ENCODE peak calls at places on chromosomes 11 and 22, in nine cellular contexts. S is prostate gland, W is HL-60, A is Panc1, O is upper lobe of left lung, X is breast epithelium, Q is HCT116, E is stomach, U is spleen. G is an unnamed sample.

GRCh38 chr11:77198440-77198849 is 70.4 kb downstream of the MYO7A start:
- DNase-seq in W (peak), E (no peak), X (no peak), Q (peak), S (no peak), O (no peak), A (no peak), U (peak), G (no peak)

GRCh38 chr22:49046546-49047305 is 780.9 kb downstream of the BRD1 start:
- DNase-seq in X (no peak), Q (peak), S (no peak), E (no peak), U (no peak), O (peak), A (no peak), W (peak), G (no peak)

GRCh38 chr11:57458060-57458409 is 2.3 kb upstream of the RTN4RL2 start:
- DNase-seq in E (no peak), Q (no peak), W (no peak), A (no peak), X (no peak), S (no peak), O (no peak), U (no peak), G (no peak)

GRCh38 chr22:47107431-47107830 is 345.0 kb downstream of the TBC1D22A start:
- DNase-seq in A (no peak), Q (peak), O (no peak), W (no peak), X (no peak), E (no peak), S (no peak), U (no peak), G (no peak)

GRCh38 chr11:72681226-72682153 is 7.3 kb upstream of the PDE2A start:
- DNase-seq in E (no peak), U (no peak), O (no peak), Q (no peak), S (no peak), W (no peak), X (no peak), A (no peak), G (no peak)

GRCh38 chr11:126834149-126834548 is 166.4 kb downstream of the KIRREL3 start:
- DNase-seq in E (no peak), Q (no peak), A (no peak), U (no peak), W (no peak), X (no peak), S (no peak), O (no peak), G (no peak)

GRCh38 chr11:126339866-126340434 is 15.5 kb upstream of the ST3GAL4 start:
- DNase-seq in Q (no peak), O (no peak), X (peak), S (no peak), W (no peak), E (peak), U (peak), A (no peak), G (no peak)

GRCh38 chr11:10605941-10606381 is 37.5 kb upstream of the LYVE1 start:
- DNase-seq in U (peak), Q (no peak), X (no peak), S (no peak), W (peak), O (no peak), A (no peak), E (peak), G (peak)

GRCh38 chr22:23419151-23419550 is 160.9 kb downstream of the IGLL1 start:
- DNase-seq in Q (no peak), A (no peak), S (no peak), X (no peak), O (no peak), E (peak), U (no peak), W (no peak), G (no peak)

GRCh38 chr11:61345170-61345610 is 12.2 kb downstream of the TKFC start:
- DNase-seq in X (no peak), A (no peak), W (no peak), E (no peak), Q (no peak), U (no peak), O (no peak), S (no peak), G (no peak)

GRCh38 chr11:120618399-120618798 is 106.9 kb downstream of the GRIK4 start:
- DNase-seq in U (no peak), E (no peak), W (no peak), O (no peak), A (no peak), X (no peak), Q (no peak), S (no peak), G (no peak)

GRCh38 chr11:95363710-95364109 is 132.7 kb upstream of the SESN3 start:
- DNase-seq in A (no peak), W (no peak), S (no peak), Q (no peak), O (no peak), E (no peak), X (no peak), U (no peak), G (no peak)

GRCh38 chr11:88146106-88146505 is 29.1 kb downstream of the RAB38 start:
- DNase-seq in Q (no peak), E (no peak), W (no peak), O (no peak), X (no peak), S (no peak), A (no peak), U (no peak), G (no peak)

GRCh38 chr11:126354631-126355323 is 709 bp upstream of the ST3GAL4 start:
- DNase-seq in S (no peak), E (no peak), O (no peak), U (peak), X (no peak), W (no peak), Q (no peak), A (no peak), G (no peak)

GRCh38 chr11:75790986-75791385 is 22.4 kb downstream of the DGAT2 start:
- DNase-seq in S (no peak), U (peak), Q (no peak), A (no peak), O (no peak), X (no peak), W (no peak), E (no peak), G (no peak)

GRCh38 chr22:48258841-48259240 is 1496.4 kb downstream of the TBC1D22A start:
- DNase-seq in O (no peak), W (no peak), Q (no peak), X (no peak), A (no peak), S (no peak), U (peak), E (no peak), G (no peak)

GRCh38 chr22:45779351-45779750 is 107.7 kb downstream of the ATXN10 start:
- DNase-seq in U (no peak), O (no peak), E (no peak), A (no peak), S (no peak), X (no peak), Q (no peak), W (no peak), G (no peak)

GRCh38 chr11:118318112-118319030 is 13.8 kb downstream of the CD3E start:
- DNase-seq in Q (no peak), U (no peak), O (no peak), A (no peak), E (no peak), S (no peak), X (no peak), W (no peak), G (no peak)

GRCh38 chr11:21928834-21929233 is 264.1 kb upstream of the ANO5 start:
- DNase-seq in A (no peak), W (no peak), E (no peak), U (no peak), S (no peak), Q (no peak), O (no peak), X (no peak), G (no peak)

GRCh38 chr22:26656896-26657851 is at the start of gene MIAT:
- DNase-seq in O (peak), E (peak), W (no peak), X (no peak), S (no peak), A (no peak), U (peak), Q (no peak), G (no peak)

GRCh38 chr11:83773950-83774880 is 488.0 kb upstream of the CCDC90B start:
- DNase-seq in S (no peak), W (no peak), X (no peak), U (no peak), Q (no peak), O (no peak), E (no peak), A (no peak), G (no peak)

GRCh38 chr11:11640996-11641395 is 19.2 kb upstream of the GALNT18 start:
- DNase-seq in O (no peak), S (no peak), X (no peak), U (no peak), A (no peak), W (no peak), Q (no peak), E (no peak), G (peak)

GRCh38 chr11:118295199-118295598 is 9.3 kb upstream of the CD3E start:
- DNase-seq in A (no peak), W (no peak), U (no peak), O (no peak), Q (no peak), E (no peak), S (no peak), X (no peak), G (no peak)

GRCh38 chr22:40000171-40000570 is 5.4 kb downstream of the FAM83F start:
- DNase-seq in X (no peak), Q (no peak), W (no peak), U (no peak), O (no peak), S (no peak), E (no peak), A (no peak), G (no peak)

GRCh38 chr11:77560605-77561004 is 29.1 kb upstream of the AQP11 start:
- DNase-seq in W (no peak), Q (peak), S (no peak), E (no peak), X (no peak), U (no peak), A (no peak), O (no peak), G (no peak)

GRCh38 chr22:28829358-28830181 is 29.2 kb upstream of the XBP1 start:
- DNase-seq in Q (peak), U (peak), W (peak), A (peak), E (peak), S (peak), O (no peak), X (peak), G (peak)

GRCh38 chr11:124101722-124102121 is 13.5 kb upstream of the VWA5A start:
- DNase-seq in E (no peak), Q (no peak), O (no peak), U (no peak), A (no peak), W (no peak), S (no peak), X (no peak), G (no peak)

GRCh38 chr11:27501102-27501501 is 5.5 kb downstream of the LIN7C start:
- DNase-seq in A (no peak), U (no peak), E (no peak), Q (no peak), W (no peak), S (no peak), O (no peak), X (no peak), G (no peak)

GRCh38 chr11:91926967-91927366 is 297.7 kb upstream of the FAT3 start:
- DNase-seq in X (peak), W (no peak), Q (no peak), A (no peak), U (no peak), O (no peak), S (peak), E (no peak), G (no peak)
- TF ChIP-seq POLR2AphosphoS5 in X (no peak), W (no peak), Q (no peak), A (no peak), U (no peak), O (no peak), S (no peak), E (peak), G (peak)

DNA sequence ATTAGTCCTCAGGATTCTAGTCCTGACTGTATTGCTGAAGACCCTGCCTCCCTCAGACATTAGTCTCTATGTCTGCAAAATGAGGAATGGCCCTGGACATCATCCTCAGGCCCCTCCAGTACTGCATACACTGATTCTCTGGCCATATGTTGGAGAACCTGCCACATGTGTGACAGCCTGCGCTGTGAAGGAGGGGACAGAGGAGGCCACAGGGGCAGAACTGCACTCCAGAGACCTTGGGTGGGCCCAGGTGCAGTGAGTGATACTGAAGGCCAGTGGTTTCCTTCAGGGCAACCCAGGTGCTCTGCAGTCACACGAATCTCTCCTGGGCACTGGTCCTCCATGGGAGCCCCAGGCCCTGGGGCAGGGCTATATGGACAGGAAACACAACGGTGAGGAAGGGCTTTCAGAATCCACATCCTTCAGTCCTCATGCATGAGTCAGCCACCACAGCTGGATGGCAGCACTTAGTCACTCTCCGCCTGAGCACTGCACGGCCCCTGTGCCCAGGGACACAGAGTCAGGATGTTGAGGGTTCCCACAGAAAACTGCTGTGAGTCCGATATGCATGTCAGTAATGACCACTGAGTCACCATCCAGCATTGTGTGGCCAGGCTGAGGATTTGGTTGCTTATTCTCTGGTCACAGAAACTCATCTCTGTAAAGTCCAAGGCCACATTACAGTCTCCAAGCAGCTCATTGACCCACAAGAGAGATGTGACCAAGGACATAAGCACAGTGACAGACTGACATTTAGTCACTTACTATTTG is 39.7 kb downstream of the ME3 start:
- DNase-seq in A (peak), W (no peak), U (no peak), E (no peak), X (no peak), Q (peak), O (no peak), S (no peak), G (no peak)
- TF ChIP-seq CTCF in A (peak), W (no peak), U (no peak), E (no peak), X (no peak), Q (peak), O (no peak), S (no peak), G (no peak)

GRCh38 chr11:44761546-44761961 is 34.8 kb downstream of the TSPAN18 start:
- DNase-seq in O (no peak), E (no peak), W (no peak), A (no peak), U (no peak), Q (no peak), S (no peak), X (no peak), G (no peak)

GRCh38 chr11:44760917-44761545 is 34.3 kb downstream of the TSPAN18 start:
- DNase-seq in X (no peak), U (no peak), W (no peak), O (no peak), Q (peak), S (no peak), A (peak), E (peak), G (no peak)

GRCh38 chr11:44758996-44759395 is 32.2 kb downstream of the TSPAN18 start:
- DNase-seq in S (no peak), W (no peak), A (no peak), Q (no peak), O (no peak), X (no peak), E (no peak), U (no peak), G (no peak)

GRCh38 chr11:44759743-44760476 is 33.1 kb downstream of the TSPAN18 start:
- DNase-seq in W (no peak), X (no peak), S (no peak), O (no peak), Q (no peak), A (no peak), U (no peak), E (no peak), G (no peak)

GRCh38 chr11:44760477-44760872 is 33.7 kb downstream of the TSPAN18 start:
- DNase-seq in X (no peak), S (no peak), A (no peak), W (no peak), E (no peak), U (no peak), O (no peak), Q (no peak), G (no peak)
- H3K27ac ChIP-seq in X (no peak), S (no peak), A (no peak), W (no peak), E (no peak), U (no peak), O (no peak), Q (no peak), G (peak)

GRCh38 chr22:50529416-50530279 is at the start of gene TYMP:
- DNase-seq in Q (no peak), A (no peak), S (peak), W (peak), X (peak), E (peak), O (peak), U (no peak), G (no peak)
- TF ChIP-seq POLR2AphosphoS5 in Q (no peak), A (no peak), S (no peak), W (peak), X (peak), E (peak), O (peak), U (peak), G (no peak)

GRCh38 chr11:34891611-34892010 is 24.6 kb downstream of the APIP start:
- DNase-seq in U (no peak), E (no peak), S (no peak), Q (no peak), A (no peak), O (no peak), X (no peak), W (no peak), G (no peak)

GRCh38 chr11:34890812-34891211 is 25.4 kb downstream of the APIP start:
- DNase-seq in E (no peak), X (no peak), O (no peak), W (no peak), Q (peak), U (no peak), A (no peak), S (no peak), G (no peak)

GRCh38 chr11:34887260-34887659 is 28.9 kb downstream of the APIP start:
- DNase-seq in S (no peak), X (no peak), E (no peak), O (no peak), U (no peak), A (no peak), Q (no peak), W (no peak), G (no peak)

GRCh38 chr11:34886609-34887008 is 29.6 kb downstream of the APIP start:
- DNase-seq in W (no peak), A (no peak), O (no peak), E (no peak), U (no peak), X (no peak), Q (no peak), S (no peak), G (no peak)

DNA sequence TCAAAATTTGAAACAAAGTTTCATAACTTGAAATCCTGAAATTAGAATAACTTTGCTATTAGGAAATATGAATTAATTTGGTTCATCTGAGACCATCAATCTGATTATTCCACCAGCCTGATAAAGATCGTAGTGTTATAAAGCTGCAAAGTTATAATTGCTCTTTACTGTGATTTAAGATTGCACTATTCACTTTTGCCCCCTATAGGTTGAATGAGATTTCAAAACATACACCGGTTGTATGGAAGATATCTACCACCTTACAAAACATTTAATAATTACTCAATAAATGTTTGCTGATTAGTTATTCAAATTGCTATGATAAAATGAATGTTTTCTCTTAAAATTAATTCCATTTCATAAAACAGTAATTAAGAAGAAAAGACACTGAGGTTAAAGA is 26.1 kb downstream of the APIP start:
- DNase-seq in Q (no peak), X (no peak), E (no peak), S (no peak), U (no peak), A (no peak), W (no peak), O (no peak), G (no peak)
- TF ChIP-seq CTCF in Q (peak), X (peak), E (no peak), S (peak), U (no peak), A (peak), W (no peak), O (no peak), G (no peak)

DNA sequence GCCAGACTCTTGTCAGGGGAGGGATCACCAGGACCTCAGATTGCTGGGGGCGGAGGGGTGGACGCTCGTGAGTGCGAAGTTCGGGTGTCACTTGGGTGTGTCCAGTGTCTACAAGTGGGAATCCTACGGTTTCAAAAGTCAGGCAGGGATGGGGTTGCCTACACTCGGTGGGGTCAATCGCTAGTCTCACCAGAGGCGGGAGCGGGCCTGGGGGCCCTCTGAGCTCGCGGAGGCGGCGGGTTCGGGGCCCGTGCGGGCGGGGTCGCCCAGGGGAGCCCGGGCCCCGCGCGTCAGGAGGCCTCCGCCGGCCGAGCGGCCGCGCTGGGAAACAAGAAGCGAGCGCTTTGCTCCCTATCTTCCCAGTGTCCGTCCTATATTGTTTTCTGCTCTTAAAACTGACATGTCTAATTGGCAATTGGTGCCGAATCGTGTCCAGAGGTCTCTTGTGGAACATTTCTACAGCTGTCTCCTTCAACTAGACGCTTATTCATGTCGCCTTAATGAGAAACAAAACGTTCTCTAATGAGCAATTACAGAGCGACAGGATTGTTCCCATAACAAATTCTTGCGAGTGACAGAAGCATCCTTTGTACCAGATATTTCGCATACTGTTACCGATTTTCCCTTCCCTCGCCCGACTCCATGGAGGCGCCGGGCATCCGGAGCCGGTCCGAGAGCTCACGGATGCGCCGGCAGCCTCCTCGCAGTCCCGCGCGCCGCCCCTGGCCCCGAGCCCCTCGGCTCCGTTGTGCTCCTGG is 11.9 kb downstream of the PAX6 start:
- DNase-seq in A (no peak), E (no peak), W (no peak), U (no peak), S (no peak), X (no peak), O (peak), Q (no peak), G (peak)
- H3K27ac ChIP-seq in A (no peak), E (no peak), W (no peak), U (no peak), S (no peak), X (no peak), O (no peak), Q (no peak), G (no peak)

GRCh38 chr22:16695261-16695660 is 102.7 kb upstream of the CCT8L2 start:
- DNase-seq in U (no peak), S (no peak), A (no peak), O (peak), X (no peak), E (no peak), W (no peak), Q (no peak), G (no peak)
- TF ChIP-seq POLR2AphosphoS5 in U (no peak), S (no peak), A (no peak), O (no peak), X (no peak), E (no peak), W (no peak), Q (no peak), G (no peak)

G was measured in esophagus muscularis mucosa.